ENCODE peak calls at places on chromosomes 11 and 22, in nine cellular contexts. O is adrenal gland, K is dorsolateral prefrontal cortex, S is fibroblast of lung, W is colonic mucosa, T is cardiac muscle cell, U is AG04450, C is bronchial epithelial cell, R is GM23338. M is an unnamed sample. For H3K27me3, the result is how much of the 10 kb centered on the place peaks cover.

GRCh38 chr11:3225159-3225758 is 6.6 kb upstream of the MRGPRG start:
- DNase-seq in O (no peak), K (no peak), S (no peak), W (no peak), T (no peak), U (no peak), C (no peak), R (no peak), M (no peak)

GRCh38 chr11:88157401-88157800 is 17.8 kb downstream of the RAB38 start:
- DNase-seq in O (no peak), K (no peak), S (no peak), W (no peak), T (no peak), U (no peak), C (no peak), R (no peak), M (no peak)

GRCh38 chr11:124832571-124832970 is 32.4 kb upstream of the MSANTD2 start:
- DNase-seq in O (no peak), K (no peak), S (peak), W (no peak), T (no peak), U (no peak), C (peak), R (no peak), M (no peak)

GRCh38 chr11:75639752-75640151 is 29.1 kb downstream of the MAP6 start:
- DNase-seq in O (peak), K (peak), S (peak), W (peak), T (peak), U (no peak), C (no peak), R (no peak), M (peak)

GRCh38 chr22:42475122-42475521 is 42.9 kb upstream of the NFAM1 start:
- DNase-seq in O (no peak), K (no peak), S (no peak), W (no peak), T (no peak), U (no peak), C (no peak), R (no peak), M (no peak)

GRCh38 chr11:18527512-18527911 is 770 bp upstream of the TSG101 start:
- DNase-seq in O (no peak), K (no peak), S (peak), W (no peak), T (no peak), U (no peak), C (peak), R (no peak), M (no peak)

GRCh38 chr11:36455658-36456111 is 54.4 kb downstream of the TRAF6 start:
- DNase-seq in O (peak), K (peak), S (peak), W (no peak), T (peak), U (peak), C (peak), R (peak), M (peak)

GRCh38 chr22:24170189-24170588 is 11.1 kb upstream of the SUSD2 start:
- DNase-seq in O (no peak), K (no peak), S (no peak), W (no peak), T (no peak), U (no peak), C (no peak), R (no peak), M (peak)

GRCh38 chr11:5624489-5625278 is at the start of gene TRIM34:
- DNase-seq in O (peak), K (no peak), S (peak), W (peak), T (peak), U (no peak), C (peak), R (peak), M (peak)

GRCh38 chr11:80116796-80117195 is 676.0 kb upstream of the TENM4 start:
- DNase-seq in O (no peak), K (no peak), S (no peak), W (no peak), T (peak), U (no peak), C (no peak), R (no peak), M (no peak)

GRCh38 chr22:46963672-46964545 is 201.5 kb downstream of the TBC1D22A start:
- DNase-seq in O (no peak), K (no peak), S (no peak), W (no peak), T (no peak), U (no peak), C (no peak), R (no peak), M (no peak)

GRCh38 chr11:6850526-6850925 is 5.0 kb downstream of the OR10A5 start:
- DNase-seq in O (no peak), K (no peak), S (no peak), W (no peak), T (no peak), U (no peak), C (peak), R (no peak), M (no peak)

GRCh38 chr11:119791701-119792151 is 62.7 kb upstream of the NECTIN1 start:
- DNase-seq in O (no peak), K (peak), S (peak), W (no peak), T (no peak), U (no peak), C (no peak), R (no peak), M (no peak)

GRCh38 chr11:93080146-93080759 is 110.8 kb downstream of the MTNR1B start:
- DNase-seq in O (no peak), K (no peak), S (no peak), W (no peak), T (no peak), U (no peak), C (no peak), R (no peak), M (no peak)

GRCh38 chr11:134100171-134100570 is 31.3 kb downstream of the JAM3 start:
- DNase-seq in O (no peak), K (no peak), S (no peak), W (no peak), T (no peak), U (no peak), C (no peak), R (no peak), M (no peak)

GRCh38 chr11:134101292-134101691 is 32.4 kb downstream of the JAM3 start:
- DNase-seq in O (no peak), K (no peak), S (peak), W (no peak), T (no peak), U (no peak), C (no peak), R (no peak), M (no peak)

GRCh38 chr11:134097146-134097545 is 28.3 kb downstream of the JAM3 start:
- DNase-seq in O (no peak), K (no peak), S (no peak), W (no peak), T (no peak), U (no peak), C (no peak), R (no peak), M (no peak)

GRCh38 chr11:134098566-134099184 is 29.8 kb downstream of the JAM3 start:
- DNase-seq in O (no peak), K (no peak), S (no peak), W (no peak), T (peak), U (no peak), C (peak), R (peak), M (peak)
- TF ChIP-seq CTCF in O (no peak), K (no peak), S (no peak), W (peak), T (no peak), U (peak), C (peak), R (peak), M (peak)

GRCh38 chr22:50141462-50141861 is 29.1 kb upstream of the PANX2 start:
- DNase-seq in O (no peak), K (no peak), S (no peak), W (no peak), T (no peak), U (no peak), C (no peak), R (no peak), M (no peak)

GRCh38 chr22:50138036-50138435 is 32.5 kb upstream of the PANX2 start:
- DNase-seq in O (no peak), K (no peak), S (no peak), W (no peak), T (no peak), U (no peak), C (no peak), R (no peak), M (no peak)

GRCh38 chr22:50138988-50139387 is 31.5 kb upstream of the PANX2 start:
- DNase-seq in O (no peak), K (no peak), S (no peak), W (no peak), T (no peak), U (no peak), C (no peak), R (no peak), M (no peak)

GRCh38 chr22:50140615-50141014 is 29.9 kb upstream of the PANX2 start:
- DNase-seq in O (peak), K (no peak), S (no peak), W (no peak), T (no peak), U (no peak), C (no peak), R (no peak), M (no peak)

DNA sequence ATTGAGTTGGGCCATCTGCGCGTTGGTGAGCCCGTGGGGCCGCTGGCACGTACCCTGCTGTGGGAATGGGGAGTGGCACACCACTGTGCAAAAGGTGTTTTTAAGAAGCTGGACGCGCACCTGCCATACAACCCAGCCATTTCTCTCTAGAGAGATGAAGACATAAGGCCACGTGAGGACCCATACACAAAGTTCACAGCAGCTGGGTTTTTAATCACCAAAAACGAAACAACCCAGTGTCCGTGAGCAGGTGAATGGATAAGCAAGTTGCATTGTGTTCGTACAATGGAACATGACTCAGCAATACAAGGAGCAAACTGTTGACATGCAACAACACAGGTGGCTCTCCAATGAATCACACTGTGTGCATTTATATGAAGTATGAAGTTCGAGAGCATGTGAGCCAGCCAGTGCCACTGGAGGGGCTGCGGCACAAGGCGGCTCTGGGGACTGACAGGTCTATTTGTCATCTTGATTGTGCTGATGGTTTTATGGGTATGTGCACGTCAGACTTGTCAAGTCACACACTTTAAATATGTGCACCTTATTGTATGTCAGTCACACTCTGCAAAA is 30.6 kb upstream of the PANX2 start:
- DNase-seq in O (no peak), K (no peak), S (no peak), W (no peak), T (no peak), U (no peak), C (peak), R (no peak), M (no peak)
- H3K4me3 ChIP-seq in O (no peak), K (no peak), S (no peak), W (no peak), T (no peak), U (no peak), C (no peak), R (no peak), M (no peak)

GRCh38 chr11:122879785-122880184 is 2.8 kb upstream of the JHY start:
- DNase-seq in O (no peak), K (no peak), S (no peak), W (no peak), T (peak), U (no peak), C (no peak), R (peak), M (no peak)
- H3K27me3 ChIP-seq in O (under half), K (under half), S (under half), W (under half), T (under half), U (under half), C (under half), R (under half), M (under half)

DNA sequence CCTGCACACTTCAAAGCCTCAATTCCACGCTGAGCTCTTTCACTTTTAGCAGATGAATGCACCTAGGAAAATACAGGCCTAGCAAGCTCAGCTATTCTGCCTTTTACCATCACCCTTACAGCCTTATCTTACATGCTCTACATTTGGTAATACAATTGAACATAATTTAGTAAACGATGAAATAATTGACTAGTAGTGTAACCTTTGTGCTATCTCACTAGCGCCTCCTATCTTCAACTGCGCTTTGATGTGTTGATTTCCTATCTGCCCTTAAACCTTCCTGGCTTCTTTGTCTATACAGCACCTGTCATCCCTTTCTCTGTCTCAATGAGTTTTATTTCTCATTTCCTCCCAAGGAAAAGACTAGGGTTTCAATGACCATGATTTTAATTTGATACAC is 149.7 kb downstream of the LRRC4C start:
- DNase-seq in O (no peak), K (no peak), S (no peak), W (no peak), T (no peak), U (no peak), C (no peak), R (peak), M (no peak)
- TF ChIP-seq CTCF in O (no peak), K (peak), S (no peak), W (no peak), T (no peak), U (no peak), C (no peak), R (peak), M (no peak)

M was measured in body of pancreas.